ENCODE peak calls at places on chromosome 1, in eight cellular contexts. X is activated gamma-delta T cell, T is brain microvascular endothelial cell, F is Peyer's patch, M is T-helper 2 cell, P is GM03348, I is T follicular helper cell, J is erythroblast. U is an unnamed sample.

GRCh38 chr1:24536391-24536840 is 19.5 kb upstream of the NCMAP start:
- DNase-seq in X (no peak), T (no peak), F (peak; percentile 94), M (peak; percentile 26), P (no peak), I (peak; percentile 75), J (no peak), U (no peak)

GRCh38 chr1:228369608-228370438 is 36.8 kb downstream of the TRIM11 start:
- DNase-seq in X (no peak), T (no peak), F (no peak), M (no peak), P (no peak), I (no peak), J (no peak), U (no peak)

GRCh38 chr1:79982218-79982617 is 975.7 kb upstream of the ADGRL4 start:
- DNase-seq in X (no peak), T (no peak), F (no peak), M (no peak), P (peak; percentile 69), I (no peak), J (no peak), U (no peak)

GRCh38 chr1:177355575-177355974 is 184.8 kb downstream of the BRINP2 start:
- DNase-seq in X (no peak), T (peak; percentile 10), F (peak; percentile 49), M (no peak), P (peak; percentile 49), I (no peak), J (peak; percentile 1), U (no peak)

GRCh38 chr1:116569776-116570357 is 959 bp downstream of the CD58 start:
- DNase-seq in X (peak; percentile 16), T (no peak), F (peak; percentile 90), M (peak; percentile 21), P (no peak), I (peak; percentile 25), J (peak; percentile 90), U (no peak)

GRCh38 chr1:210360852-210361477 is 32.3 kb downstream of the HHAT start:
- DNase-seq in X (no peak), T (peak; percentile 37), F (no peak), M (no peak), P (peak; percentile 80), I (no peak), J (no peak), U (no peak)

GRCh38 chr1:116165572-116165971 is 54.4 kb downstream of the MAB21L3 start:
- DNase-seq in X (no peak), T (no peak), F (no peak), M (no peak), P (no peak), I (no peak), J (no peak), U (no peak)

GRCh38 chr1:34917017-34917416 is 12.4 kb downstream of the DLGAP3 start:
- DNase-seq in X (no peak), T (no peak), F (no peak), M (no peak), P (no peak), I (no peak), J (no peak), U (no peak)

GRCh38 chr1:203744008-203744972 is 20.7 kb upstream of the LAX1 start:
- DNase-seq in X (no peak), T (no peak), F (peak; percentile 58), M (no peak), P (peak; percentile 58), I (peak; percentile 11), J (no peak), U (no peak)

GRCh38 chr1:2643414-2644077 is 10.7 kb upstream of the MMEL1 start:
- DNase-seq in X (no peak), T (no peak), F (peak; percentile 43), M (no peak), P (no peak), I (no peak), J (no peak), U (no peak)

GRCh38 chr1:241844593-241844992 is 3.4 kb upstream of the EXO1 start:
- DNase-seq in X (no peak), T (no peak), F (no peak), M (no peak), P (no peak), I (no peak), J (no peak), U (no peak)

GRCh38 chr1:6601049-6601864 is 1.4 kb downstream of the KLHL21 start:
- DNase-seq in X (peak; percentile 38), T (peak; percentile 91), F (peak; percentile 89), M (no peak), P (peak; percentile 90), I (peak; percentile 65), J (peak; percentile 98), U (peak; percentile 63)